ENCODE peak calls at places on chromosomes 4 and X, in nine cellular contexts. O, T, C, I, B, Y, H, K and J are unnamed samples.

GRCh38 chrX:68692651-68693050 is 45.2 kb downstream of the STARD8 start:
- DNase-seq in O (no peak), T (peak; percentile 29), C (no peak), I (no peak), B (no peak), Y (no peak), H (no peak), K (no peak), J (no peak)

GRCh38 chr4:190019023-190019858 is 7.8 kb downstream of the FRG2 start:
- DNase-seq in O (peak; percentile 33), T (no peak), C (no peak), I (no peak), B (no peak), Y (no peak), H (no peak), K (no peak), J (no peak)

GRCh38 chrX:9466115-9466495 is 1.2 kb downstream of the TBL1X start:
- DNase-seq in O (peak; percentile 41), T (no peak), C (peak; percentile 45), I (peak; percentile 81), B (no peak), Y (no peak), H (peak; percentile 67), K (peak; percentile 42), J (peak; percentile 10)

GRCh38 chr4:113691676-113692075 is 69.9 kb downstream of the CAMK2D start:
- DNase-seq in O (no peak), T (no peak), C (no peak), I (no peak), B (no peak), Y (no peak), H (no peak), K (no peak), J (no peak)

GRCh38 chr4:186669159-186669720 is 54.4 kb downstream of the FAT1 start:
- DNase-seq in O (peak; percentile 63), T (peak; percentile 71), C (no peak), I (peak; percentile 87), B (no peak), Y (no peak), H (no peak), K (no peak), J (peak; percentile 29)

GRCh38 chr4:39542633-39543393 is 15.6 kb upstream of the UGDH start:
- DNase-seq in O (no peak), T (no peak), C (no peak), I (no peak), B (no peak), Y (no peak), H (no peak), K (no peak), J (no peak)

GRCh38 chrX:123625477-123625876 is 107.4 kb downstream of the THOC2 start:
- DNase-seq in O (no peak), T (no peak), C (no peak), I (no peak), B (no peak), Y (no peak), H (no peak), K (no peak), J (no peak)

GRCh38 chrX:14616876-14617275 is 87.5 kb downstream of the GLRA2 start:
- DNase-seq in O (no peak), T (peak; percentile 7), C (no peak), I (no peak), B (no peak), Y (no peak), H (no peak), K (no peak), J (no peak)

GRCh38 chr4:146959692-146960091 is 14.0 kb upstream of the TTC29 start:
- DNase-seq in O (no peak), T (peak; percentile 35), C (no peak), I (no peak), B (no peak), Y (no peak), H (no peak), K (no peak), J (no peak)

GRCh38 chrX:41600266-41600665 is 88.5 kb upstream of the GPR34 start:
- DNase-seq in O (no peak), T (peak; percentile 83), C (no peak), I (no peak), B (no peak), Y (no peak), H (no peak), K (no peak), J (peak; percentile 6)

GRCh38 chr4:105909699-105910340 is 14.5 kb downstream of the NPNT start:
- DNase-seq in O (no peak), T (no peak), C (no peak), I (no peak), B (no peak), Y (no peak), H (no peak), K (no peak), J (peak; percentile 93)

GRCh38 chrX:20681691-20682090 is 415.0 kb upstream of the RPS6KA3 start:
- DNase-seq in O (no peak), T (no peak), C (no peak), I (no peak), B (no peak), Y (no peak), H (no peak), K (no peak), J (no peak)

GRCh38 chr4:112515278-112516075 is 503 bp downstream of the NEUROG2 start:
- DNase-seq in O (peak; percentile 63), T (peak; percentile 17), C (peak; percentile 28), I (no peak), B (no peak), Y (no peak), H (no peak), K (peak; percentile 18), J (no peak)

GRCh38 chr4:116930329-116930728 is 155.0 kb downstream of the TRAM1L1 start:
- DNase-seq in O (no peak), T (no peak), C (no peak), I (no peak), B (no peak), Y (no peak), H (no peak), K (no peak), J (no peak)

GRCh38 chr4:81142744-81143143 is 72.3 kb downstream of the PRKG2 start:
- DNase-seq in O (no peak), T (peak; percentile 40), C (no peak), I (no peak), B (no peak), Y (no peak), H (no peak), K (no peak), J (peak; percentile 44)

GRCh38 chr4:188372856-188373255 is 233.6 kb downstream of the TRIML1 start:
- DNase-seq in O (no peak), T (peak; percentile 2), C (no peak), I (no peak), B (no peak), Y (no peak), H (no peak), K (no peak), J (no peak)

GRCh38 chrX:133979641-133980230 is 5.7 kb downstream of the GPC3 start:
- DNase-seq in O (no peak), T (no peak), C (no peak), I (no peak), B (no peak), Y (no peak), H (no peak), K (no peak), J (peak; percentile 17)

GRCh38 chr4:41241919-41242318 is 14.8 kb upstream of the UCHL1 start:
- DNase-seq in O (no peak), T (no peak), C (no peak), I (no peak), B (no peak), Y (no peak), H (no peak), K (no peak), J (no peak)

GRCh38 chrX:32524385-32524784 is 687.0 kb downstream of the DMD start:
- DNase-seq in O (no peak), T (no peak), C (no peak), I (no peak), B (no peak), Y (no peak), H (no peak), K (no peak), J (no peak)

GRCh38 chrX:318068-318738 is 393 bp downstream of the GTPBP6 start:
- DNase-seq in O (peak; percentile 100), T (peak; percentile 94), C (peak; percentile 99), I (peak; percentile 99), B (peak; percentile 94), Y (peak; percentile 98), H (peak; percentile 99), K (peak; percentile 95), J (peak; percentile 98)

GRCh38 chr4:53919605-53920004 is 144.8 kb downstream of the CHIC2 start:
- DNase-seq in O (no peak), T (no peak), C (no peak), I (no peak), B (no peak), Y (no peak), H (peak; percentile 70), K (no peak), J (no peak)

GRCh38 chrX:2320580-2321327 is 180.0 kb downstream of the DHRSX start:
- DNase-seq in O (no peak), T (no peak), C (peak; percentile 33), I (no peak), B (no peak), Y (peak; percentile 71), H (peak; percentile 64), K (peak; percentile 56), J (peak; percentile 11)

GRCh38 chr4:160318567-160319220 is 1215.8 kb downstream of the RAPGEF2 start:
- DNase-seq in O (no peak), T (peak; percentile 16), C (no peak), I (no peak), B (no peak), Y (no peak), H (no peak), K (no peak), J (no peak)

GRCh38 chr4:86940920-86941460 is 6.2 kb downstream of the AFF1 start:
- DNase-seq in O (no peak), T (no peak), C (no peak), I (no peak), B (no peak), Y (no peak), H (no peak), K (no peak), J (no peak)
- H3K27ac ChIP-seq in O (no peak overlapping the region), T (no peak overlapping the region), C (peak overlapping the region; percentile 99), I (peak overlapping the region; percentile 58), B (no peak overlapping the region), Y (no peak overlapping the region), H (no peak overlapping the region), K (no peak overlapping the region), J (no peak overlapping the region)

GRCh38 chr4:1596393-1596792 is 87.7 kb downstream of the FAM53A start:
- DNase-seq in O (no peak), T (no peak), C (peak; percentile 9), I (no peak), B (no peak), Y (no peak), H (no peak), K (peak; percentile 4), J (no peak)
- TF ChIP-seq CTCF in O (peak; percentile 29), T (no peak), C (no peak), I (no peak), B (no peak), Y (no peak), H (no peak), K (no peak), J (no peak)

GRCh38 chrX:119757646-119757978 is 776 bp upstream of the SOWAHD start:
- DNase-seq in O (no peak), T (no peak), C (no peak), I (no peak), B (no peak), Y (no peak), H (no peak), K (no peak), J (no peak)
- H3K4me1 ChIP-seq in O (peaks cover 4% of the 10 kb centered on the region), T (peaks cover 3% of the 10 kb centered on the region), C (no peaks in the 10 kb centered on the region), I (peaks cover 13% of the 10 kb centered on the region), B (peaks cover 52% of the 10 kb centered on the region), Y (peaks cover 4% of the 10 kb centered on the region), H (no peaks in the 10 kb centered on the region), K (no peaks in the 10 kb centered on the region), J (no peaks in the 10 kb centered on the region)

GRCh38 chr4:88341227-88342192 is 37.1 kb upstream of the HERC6 start:
- DNase-seq in O (no peak), T (peak; percentile 92), C (no peak), I (no peak), B (no peak), Y (no peak), H (peak; percentile 61), K (no peak), J (peak; percentile 55)
- H3K27ac ChIP-seq in O (no peak overlapping the region), T (peak overlapping the region; percentile 59), C (no peak overlapping the region), I (peak overlapping the region; percentile 31), B (no peak overlapping the region), Y (peak overlapping the region; percentile 93), H (peak overlapping the region; percentile 80), K (peak overlapping the region; percentile 73), J (no peak overlapping the region)